ENCODE peak calls at places on chromosomes 6 and 20, in six cellular contexts. P is Right ventricle myocardium superior; Y is activated T-cell treated with anti-CD3 and anti-CD28 coated beads, Interleukin-2, amount 50 U/mL, for 4 hours; A is upper lobe of left lung; Z is CD8-positive, alpha-beta T cell; O is naive thymus-derived CD8-positive, alpha-beta T cell. U is an unnamed sample.

GRCh38 chr20:45087115-45087785 is 13.7 kb downstream of the KCNS1 start:
- ATAC-seq in P (no peak), Y (no peak), A (no peak), Z (no peak), O (no peak), U (no peak)

GRCh38 chr6:2891768-2892170 is 11.3 kb downstream of the SERPINB9 start:
- ATAC-seq in P (no peak), Y (peak), A (no peak), Z (peak), O (peak), U (peak)

GRCh38 chr6:130776287-130776925 is 50.8 kb upstream of the SMLR1 start:
- ATAC-seq in P (no peak), Y (no peak), A (no peak), Z (no peak), O (no peak), U (no peak)

GRCh38 chr6:1558388-1558787 is 51.3 kb upstream of the FOXC1 start:
- ATAC-seq in P (no peak), Y (no peak), A (no peak), Z (no peak), O (no peak), U (no peak)

GRCh38 chr6:111522393-111523020 is 39.5 kb upstream of the REV3L start:
- ATAC-seq in P (no peak), Y (no peak), A (no peak), Z (peak), O (peak), U (no peak)

GRCh38 chr20:45469336-45470261 is at the start of gene WFDC2:
- ATAC-seq in P (peak), Y (peak), A (peak), Z (no peak), O (peak), U (peak)

GRCh38 chr6:55568779-55569439 is 10.1 kb downstream of the HMGCLL1 start:
- ATAC-seq in P (peak), Y (no peak), A (peak), Z (no peak), O (no peak), U (no peak)

GRCh38 chr6:170038717-170039116 is 252.2 kb downstream of the DLL1 start:
- ATAC-seq in P (no peak), Y (no peak), A (no peak), Z (no peak), O (no peak), U (no peak)

GRCh38 chr6:3046295-3046694 is 22.0 kb upstream of the RIPK1 start:
- ATAC-seq in P (no peak), Y (no peak), A (no peak), Z (no peak), O (no peak), U (no peak)

U was measured in esophagus mucosa.